ENCODE peak calls at places on chromosome 18, in six cellular contexts. C is CD8-positive, alpha-beta memory T cell; V is endodermal cell; N is CD4-positive, alpha-beta memory T cell; S is right cardiac atrium; U is RWPE2. M is an unnamed sample.

GRCh38 chr18:49668583-49669290 is 106.9 kb downstream of the LIPG start:
- DNase-seq in N (no peak), S (no peak), U (no peak), V (peak), C (no peak), M (peak)

GRCh38 chr18:28588884-28589549 is 412.1 kb upstream of the CDH2 start:
- DNase-seq in U (no peak), V (no peak), S (no peak), C (no peak), N (no peak), M (no peak)

GRCh38 chr18:9910709-9911108 is 3.1 kb upstream of the VAPA start:
- DNase-seq in U (no peak), V (no peak), C (no peak), S (no peak), N (no peak), M (no peak)

GRCh38 chr18:62151068-62151771 is 35.6 kb downstream of the PIGN start:
- DNase-seq in N (no peak), C (no peak), V (no peak), S (no peak), U (no peak), M (no peak)

GRCh38 chr18:58897994-58898393 is 33.3 kb downstream of the ZNF532 start:
- DNase-seq in N (no peak), C (no peak), U (no peak), S (no peak), V (no peak), M (no peak)

GRCh38 chr18:67385455-67385854 is 131.1 kb downstream of the DSEL start:
- DNase-seq in N (no peak), C (no peak), V (no peak), S (no peak), U (no peak), M (no peak)

GRCh38 chr18:54712315-54712714 is 116.0 kb upstream of the RAB27B start:
- DNase-seq in N (no peak), U (no peak), S (no peak), C (no peak), V (no peak), M (peak)

GRCh38 chr18:10201226-10201625 is 253.2 kb upstream of the APCDD1 start:
- DNase-seq in U (no peak), S (no peak), N (no peak), C (no peak), V (no peak), M (no peak)

DNA sequence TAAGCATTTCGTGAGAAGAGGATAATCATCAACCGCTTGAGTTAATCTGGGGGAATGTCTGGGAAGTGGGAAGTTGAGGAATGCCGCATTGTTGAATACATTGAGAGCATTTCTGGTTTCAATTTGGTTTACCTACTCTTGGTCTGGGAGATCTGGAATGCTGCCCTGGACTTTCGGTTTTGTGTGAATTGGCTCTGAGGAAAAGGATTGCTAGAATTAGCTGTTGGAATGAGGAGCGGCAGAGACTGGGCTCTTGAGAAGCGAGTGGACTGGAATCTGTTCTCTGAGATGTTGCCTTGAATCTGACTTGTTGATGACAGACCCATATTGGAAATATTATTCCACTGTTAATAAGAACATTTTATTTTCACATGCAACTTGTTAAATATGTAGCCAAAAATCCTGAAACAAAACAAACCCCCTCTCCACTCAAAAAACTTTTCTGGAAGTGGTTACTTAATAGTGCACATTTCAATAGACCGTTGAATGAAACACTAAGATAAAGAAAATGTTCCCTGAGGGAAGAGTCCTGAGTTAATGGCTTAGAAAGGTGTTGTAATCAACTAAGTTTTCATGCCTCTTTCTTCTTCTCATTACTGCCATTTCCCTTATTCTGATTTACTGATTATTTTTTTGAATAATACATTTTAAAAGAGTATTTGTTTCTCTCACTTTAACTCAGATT is 50.8 kb downstream of the PTPRM start:
- DNase-seq in N (no peak), U (no peak), V (no peak), S (no peak), C (no peak), M (peak)
- H3K4me3 ChIP-seq in N (no peak), U (no peak), V (no peak), S (peak), C (no peak), M (no peak)

GRCh38 chr18:25229858-25230257 is 122.1 kb downstream of the ZNF521 start:
- DNase-seq in U (no peak), C (no peak), V (no peak), S (no peak), N (no peak), M (no peak)
- H3K27ac ChIP-seq in U (no peak), C (no peak), V (no peak), S (no peak), N (no peak), M (no peak)

DNA sequence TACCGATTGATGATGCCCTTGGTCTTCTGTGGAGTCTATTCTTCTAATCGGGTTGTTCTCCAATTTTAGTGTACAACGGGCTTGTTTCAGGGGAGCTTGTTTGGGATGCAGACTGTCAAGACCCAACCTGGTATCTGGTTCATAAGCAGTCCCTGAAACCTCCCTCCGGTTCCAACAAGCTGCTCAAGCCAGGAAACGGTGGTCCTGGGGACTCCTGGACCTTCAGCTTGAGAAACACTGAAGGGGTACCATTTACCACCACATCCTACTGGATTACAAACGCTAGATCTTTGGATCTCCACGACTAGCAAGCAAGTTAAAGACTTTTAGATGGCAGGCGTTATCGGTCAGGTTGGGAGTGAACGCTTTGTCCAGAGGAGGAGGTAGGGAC is 2.0 kb downstream of the BCL2 start:
- DNase-seq in C (no peak), S (no peak), V (no peak), U (no peak), N (no peak), M (no peak)
- H3K4me3 ChIP-seq in C (peak), S (peak), V (no peak), U (no peak), N (peak), M (peak)

GRCh38 chr18:46715062-46715461 is 41.8 kb downstream of the ST8SIA5 start:
- DNase-seq in C (no peak), N (no peak), U (no peak), V (peak), S (no peak), M (no peak)
- H3K27ac ChIP-seq in C (no peak), N (no peak), U (no peak), V (no peak), S (no peak), M (no peak)

GRCh38 chr18:26546875-26547301 is 1.5 kb downstream of the KCTD1 start:
- DNase-seq in S (no peak), C (no peak), U (no peak), N (no peak), V (peak), M (no peak)
- H3K4me3 ChIP-seq in S (peak), C (no peak), U (peak), N (no peak), V (peak), M (no peak)

GRCh38 chr18:12305930-12306629 is 2.0 kb upstream of the TUBB6 start:
- DNase-seq in S (no peak), V (peak), U (no peak), N (no peak), C (no peak), M (no peak)
- H3K27ac ChIP-seq in S (no peak), V (no peak), U (peak), N (no peak), C (no peak), M (peak)

GRCh38 chr18:75544051-75544481 is 116.6 kb upstream of the SMIM21 start:
- DNase-seq in V (no peak), S (no peak), U (no peak), N (no peak), C (no peak), M (no peak)
- H3K4me3 ChIP-seq in V (no peak), S (no peak), U (no peak), N (no peak), C (no peak), M (no peak)

GRCh38 chr18:40851014-40851429 is 1104.0 kb upstream of the PIK3C3 start:
- DNase-seq in U (no peak), C (no peak), N (no peak), S (no peak), V (no peak), M (no peak)
- H3K27ac ChIP-seq in U (peak), C (no peak), N (no peak), S (no peak), V (no peak), M (no peak)

DNA sequence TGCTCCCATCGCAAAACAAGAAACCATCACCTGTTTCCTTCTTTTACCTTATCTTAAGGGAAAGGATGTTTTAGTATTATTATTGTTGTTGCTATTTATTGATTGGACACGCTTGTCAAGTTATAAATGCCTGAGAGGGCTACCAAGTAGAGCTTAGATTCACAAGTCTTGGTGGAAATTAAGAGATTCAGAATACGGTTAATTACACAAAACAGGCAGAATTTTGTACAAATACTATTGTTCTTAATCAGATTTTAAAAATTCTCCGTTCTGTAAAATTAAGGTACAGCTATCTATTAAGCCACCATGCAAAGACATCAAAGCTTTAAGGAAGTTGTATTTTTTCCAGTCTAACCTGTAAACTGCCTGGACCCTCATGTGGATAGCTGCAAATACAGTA is 1.1 kb upstream of the ZNF521 start:
- DNase-seq in V (no peak), U (no peak), S (no peak), N (no peak), C (no peak), M (no peak)
- H3K4me3 ChIP-seq in V (peak), U (no peak), S (peak), N (no peak), C (no peak), M (no peak)